ENCODE peak calls at places on chromosome 1, in ten cellular contexts. Q is transverse colon, C is HL-60, H is suprapubic skin, R is spleen, M is prostate gland, L is SK-N-SH, P is K562, G is GM23338, A is endothelial cell of umbilical vein. B is an unnamed sample.

GRCh38 chr1:78743626-78744025 is 94.0 kb downstream of the IFI44 start:
- DNase-seq in L (no peak), R (no peak), G (no peak), P (no peak), A (no peak), C (no peak), H (no peak), M (no peak), Q (no peak), B (no peak)

GRCh38 chr1:174874337-174875053 is 125.3 kb upstream of the CACYBP start:
- DNase-seq in Q (peak; percentile 41), P (no peak), A (no peak), G (peak; percentile 90), C (no peak), R (no peak), L (no peak), H (no peak), M (no peak), B (no peak)

GRCh38 chr1:182430263-182431068 is 19.5 kb upstream of the RGSL1 start:
- DNase-seq in A (no peak), M (no peak), H (no peak), G (no peak), P (peak; percentile 67), L (no peak), Q (no peak), R (no peak), C (peak; percentile 87), B (no peak)

GRCh38 chr1:233479026-233479890 is 134.6 kb upstream of the KCNK1 start:
- DNase-seq in Q (no peak), A (no peak), M (no peak), R (no peak), P (no peak), L (no peak), H (no peak), C (no peak), G (no peak), B (no peak)

GRCh38 chr1:184380468-184380867 is 6.4 kb upstream of the C1orf21 start:
- DNase-seq in M (no peak), R (no peak), G (no peak), L (no peak), P (no peak), C (no peak), H (no peak), A (no peak), Q (no peak), B (no peak)

GRCh38 chr1:198467342-198467741 is 73.1 kb downstream of the ATP6V1G3 start:
- DNase-seq in C (no peak), P (no peak), Q (peak; percentile 23), M (no peak), H (no peak), L (no peak), A (no peak), G (no peak), R (no peak), B (no peak)

GRCh38 chr1:35691080-35691479 is 27.6 kb downstream of the C1orf216 start:
- DNase-seq in M (no peak), A (no peak), P (no peak), R (no peak), H (no peak), L (no peak), C (no peak), Q (no peak), G (peak; percentile 51), B (no peak)

GRCh38 chr1:221283532-221283931 is 404.3 kb downstream of the HLX start:
- DNase-seq in M (no peak), A (no peak), Q (no peak), P (no peak), C (no peak), G (no peak), R (no peak), H (no peak), L (no peak), B (no peak)

GRCh38 chr1:173206816-173207595 is at the start of gene TNFSF4:
- DNase-seq in C (peak; percentile 71), G (peak; percentile 8), P (no peak), Q (no peak), R (peak; percentile 74), M (no peak), H (no peak), A (peak; percentile 70), L (no peak), B (no peak)

GRCh38 chr1:173208146-173208545 is 1.0 kb upstream of the TNFSF4 start:
- DNase-seq in Q (no peak), A (no peak), M (no peak), L (no peak), C (no peak), P (no peak), H (no peak), G (no peak), R (no peak), B (no peak)

GRCh38 chr1:173202430-173203145 is 4.5 kb downstream of the TNFSF4 start:
- DNase-seq in P (peak; percentile 52), M (peak; percentile 41), Q (peak; percentile 16), R (no peak), L (peak; percentile 8), H (no peak), G (peak; percentile 72), A (peak; percentile 90), C (peak; percentile 37), B (peak; percentile 46)

GRCh38 chr1:173204693-173205092 is 2.4 kb downstream of the TNFSF4 start:
- DNase-seq in M (no peak), L (no peak), G (no peak), P (no peak), Q (no peak), R (no peak), A (peak; percentile 36), C (no peak), H (no peak), B (no peak)

GRCh38 chr1:173205146-173206051 is 1.7 kb downstream of the TNFSF4 start:
- DNase-seq in A (peak; percentile 47), R (no peak), H (no peak), M (no peak), L (no peak), G (no peak), P (no peak), Q (no peak), C (peak; percentile 53), B (no peak)
- TF ChIP-seq POLR2AphosphoS5 in A (peak; percentile 41), R (no peak), H (no peak), M (no peak), L (no peak), G (no peak), P (no peak), Q (no peak), C (no peak), B (no peak)

GRCh38 chr1:158191299-158191698 is 10.6 kb downstream of the CD1D start:
- DNase-seq in R (no peak), P (no peak), L (no peak), G (peak; percentile 29), M (no peak), C (no peak), A (no peak), H (no peak), Q (no peak), B (no peak)
- H3K27me3 ChIP-seq in R (no peaks in the 10 kb centered on the region), P (no peaks in the 10 kb centered on the region), L (peaks cover 4% of the 10 kb centered on the region), G (peaks cover 7% of the 10 kb centered on the region), M (no peaks in the 10 kb centered on the region), C (no peaks in the 10 kb centered on the region), A (peaks cover 21% of the 10 kb centered on the region), H (peaks cover 36% of the 10 kb centered on the region), Q (peaks cover 22% of the 10 kb centered on the region), B (no peaks in the 10 kb centered on the region)

GRCh38 chr1:22111115-22111514 is 31.8 kb downstream of the WNT4 start:
- DNase-seq in C (no peak), L (no peak), G (no peak), P (no peak), A (no peak), R (no peak), H (no peak), M (no peak), Q (no peak), B (no peak)

GRCh38 chr1:22110016-22110415 is 32.9 kb downstream of the WNT4 start:
- DNase-seq in R (no peak), L (no peak), Q (no peak), A (no peak), M (no peak), P (no peak), G (no peak), C (no peak), H (no peak), B (no peak)

GRCh38 chr1:22111620-22112019 is 31.3 kb downstream of the WNT4 start:
- DNase-seq in L (peak; percentile 67), M (no peak), Q (no peak), P (no peak), C (no peak), H (no peak), G (no peak), A (peak; percentile 26), R (no peak), B (no peak)

GRCh38 chr1:22114083-22115012 is 28.5 kb downstream of the WNT4 start:
- DNase-seq in Q (no peak), A (peak; percentile 93), M (no peak), G (no peak), C (no peak), R (no peak), L (peak; percentile 27), P (no peak), H (peak; percentile 58), B (no peak)

DNA sequence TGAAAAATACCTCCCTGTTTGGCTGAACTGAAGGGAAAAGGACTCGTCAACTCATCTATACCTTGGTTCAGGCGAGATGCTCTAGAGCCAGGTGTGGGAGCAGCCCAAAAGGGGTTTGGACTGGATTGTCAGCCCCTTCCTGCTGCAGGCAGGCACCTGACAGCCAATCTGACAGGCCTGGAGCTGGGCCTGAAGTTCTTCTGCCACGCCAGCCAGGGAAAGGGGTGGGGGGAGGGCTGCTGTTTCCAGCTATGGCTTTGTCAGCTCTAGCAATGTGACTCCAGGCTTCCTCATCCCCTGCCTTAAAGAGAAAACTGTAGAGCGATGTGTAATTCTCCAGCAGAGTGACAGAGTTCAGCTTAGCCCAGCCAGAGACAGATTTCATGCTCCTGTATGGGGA is 30.4 kb downstream of the WNT4 start:
- DNase-seq in L (no peak), R (no peak), C (no peak), A (no peak), M (no peak), Q (no peak), P (no peak), H (no peak), G (no peak), B (no peak)
- TF ChIP-seq POLR2AphosphoS5 in L (no peak), R (no peak), C (no peak), A (no peak), M (no peak), Q (no peak), P (no peak), H (no peak), G (no peak), B (no peak)

GRCh38 chr1:4108741-4109625 is 208.9 kb upstream of the C1orf174 start:
- DNase-seq in M (no peak), L (peak; percentile 71), Q (no peak), C (no peak), G (no peak), A (no peak), R (peak; percentile 47), H (peak; percentile 35), P (no peak), B (no peak)
- H3K27me3 ChIP-seq in M (peaks cover 2% of the 10 kb centered on the region), L (no peaks in the 10 kb centered on the region), Q (no peaks in the 10 kb centered on the region), C (no peaks in the 10 kb centered on the region), G (no peaks in the 10 kb centered on the region), A (no peaks in the 10 kb centered on the region), R (no peaks in the 10 kb centered on the region), H (peaks cover 13% of the 10 kb centered on the region), P (peaks cover 27% of the 10 kb centered on the region), B (peaks cover 10% of the 10 kb centered on the region)

GRCh38 chr1:11978290-11978689 is 2.0 kb upstream of the MFN2 start:
- DNase-seq in Q (no peak), G (no peak), C (peak; percentile 15), A (no peak), L (no peak), H (no peak), P (no peak), R (no peak), M (no peak), B (no peak)
- TF ChIP-seq POLR2AphosphoS5 in Q (no peak), G (no peak), C (no peak), A (no peak), L (no peak), H (no peak), P (no peak), R (peak; percentile 23), M (no peak), B (no peak)